ENCODE peak calls at places on chromosomes 6 and 20, in seven cellular contexts. B is NCI-H2029 treated with DMSO at 0.1 percent for 48 hours, V is T-helper 1 cell, T is fibroblast of lung, E is OCI-LY7, P is nucleus accumbens, W is cardiac septum. G is an unnamed sample.

GRCh38 chr6:125236536-125237327 is 65.0 kb downstream of the HDDC2 start:
- DNase-seq in B (no peak), V (no peak), T (peak; percentile 37), E (no peak), P (no peak), W (no peak), G (no peak)

GRCh38 chr6:16929814-16930213 is 168.6 kb upstream of the ATXN1 start:
- DNase-seq in B (no peak), V (no peak), T (peak; percentile 97), E (no peak), P (no peak), W (no peak), G (no peak)

GRCh38 chr6:146106532-146106931 is 77.7 kb downstream of the GRM1 start:
- DNase-seq in B (no peak), V (no peak), T (no peak), E (no peak), P (no peak), W (no peak), G (no peak)

GRCh38 chr20:24206995-24207394 is 218.4 kb upstream of the GGTLC1 start:
- DNase-seq in B (no peak), V (no peak), T (peak; percentile 0), E (no peak), P (no peak), W (no peak), G (no peak)

GRCh38 chr20:9609892-9610502 is 95.6 kb downstream of the LAMP5 start:
- DNase-seq in B (peak; percentile 57), V (peak; percentile 5), T (peak; percentile 47), E (peak; percentile 68), P (peak; percentile 36), W (no peak), G (peak; percentile 50)

GRCh38 chr20:57680131-57680716 is 29.6 kb downstream of the PMEPA1 start:
- DNase-seq in B (no peak), V (no peak), T (no peak), E (peak; percentile 91), P (no peak), W (no peak), G (no peak)

GRCh38 chr20:54468082-54468481 is 7.3 kb upstream of the DOK5 start:
- DNase-seq in B (peak; percentile 12), V (no peak), T (peak; percentile 5), E (no peak), P (no peak), W (no peak), G (no peak)

GRCh38 chr6:166551797-166552495 is 34.5 kb downstream of the RAMACL start:
- DNase-seq in B (no peak), V (no peak), T (no peak), E (no peak), P (no peak), W (no peak), G (no peak)

GRCh38 chr6:48774276-48774675 is 663.3 kb upstream of the PTCHD4 start:
- DNase-seq in B (no peak), V (no peak), T (no peak), E (no peak), P (no peak), W (no peak), G (no peak)

GRCh38 chr20:6838181-6838826 is 70.8 kb downstream of the BMP2 start:
- DNase-seq in B (no peak), V (no peak), T (no peak), E (no peak), P (no peak), W (no peak), G (no peak)

GRCh38 chr20:9413001-9413400 is 101.4 kb upstream of the LAMP5 start:
- DNase-seq in B (no peak), V (no peak), T (no peak), E (no peak), P (no peak), W (no peak), G (no peak)

GRCh38 chr20:6213311-6213710 is 90.5 kb upstream of the FERMT1 start:
- DNase-seq in B (no peak), V (no peak), T (no peak), E (no peak), P (no peak), W (no peak), G (no peak)

GRCh38 chr20:35283441-35284266 is 918 bp downstream of the EIF6 start:
- DNase-seq in B (no peak), V (no peak), T (no peak), E (no peak), P (no peak), W (no peak), G (no peak)

GRCh38 chr20:14493408-14493807 is 156.0 kb upstream of the FLRT3 start:
- DNase-seq in B (no peak), V (no peak), T (no peak), E (no peak), P (no peak), W (no peak), G (no peak)

GRCh38 chr20:46375771-46376170 is 30.6 kb downstream of the ELMO2 start:
- DNase-seq in B (no peak), V (no peak), T (peak; percentile 72), E (no peak), P (no peak), W (no peak), G (no peak)

GRCh38 chr6:37365791-37366190 is 12.0 kb downstream of the RNF8 start:
- DNase-seq in B (no peak), V (no peak), T (peak; percentile 24), E (no peak), P (no peak), W (no peak), G (no peak)

GRCh38 chr20:29419378-29419777 is 1838.1 kb upstream of the DEFB115 start:
- DNase-seq in B (no peak), V (no peak), T (no peak), E (no peak), P (no peak), W (no peak), G (no peak)

GRCh38 chr20:2290486-2290885 is 5.3 kb upstream of the TGM3 start:
- DNase-seq in B (no peak), V (no peak), T (no peak), E (no peak), P (no peak), W (no peak), G (no peak)

GRCh38 chr6:169857343-169858292 is 106.2 kb downstream of the ERMARD start:
- DNase-seq in B (no peak), V (no peak), T (no peak), E (no peak), P (no peak), W (peak; percentile 64), G (no peak)

GRCh38 chr6:11427827-11428245 is 109.7 kb upstream of the TMEM170B start:
- DNase-seq in B (peak; percentile 25), V (no peak), T (peak; percentile 56), E (no peak), P (no peak), W (no peak), G (no peak)

GRCh38 chr6:142568857-142569597 is 267.2 kb downstream of the ADGRG6 start:
- DNase-seq in B (no peak), V (no peak), T (peak; percentile 92), E (no peak), P (no peak), W (no peak), G (no peak)

GRCh38 chr6:17408081-17408480 is 14.7 kb downstream of the CAP2 start:
- DNase-seq in B (no peak), V (no peak), T (peak; percentile 19), E (no peak), P (no peak), W (no peak), G (no peak)